ENCODE peak calls at places on chromosome 12, in six cellular contexts. L is fibroblast of lung, K is heart right ventricle, I is tibial artery, U is ovary, F is uterus. Z is an unnamed sample.

GRCh38 chr12:49562233-49562632 is 5.7 kb downstream of the MCRS1 start:
- DNase-seq in K (no peak), U (no peak), I (no peak), F (no peak), L (no peak), Z (no peak)

GRCh38 chr12:9798008-9798619 is 29.2 kb upstream of the KLRF1 start:
- DNase-seq in F (no peak), I (no peak), K (no peak), U (no peak), L (peak; percentile 61), Z (peak; percentile 44)

GRCh38 chr12:85277900-85278597 is 2.0 kb upstream of the ALX1 start:
- DNase-seq in I (no peak), K (no peak), U (no peak), F (no peak), L (no peak), Z (no peak)

GRCh38 chr12:41681898-41682297 is 462.8 kb downstream of the GXYLT1 start:
- DNase-seq in L (no peak), K (no peak), F (no peak), I (no peak), U (no peak), Z (no peak)

GRCh38 chr12:56257491-56258067 is 605 bp downstream of the ANKRD52 start:
- DNase-seq in K (no peak), U (no peak), F (no peak), L (no peak), I (no peak), Z (no peak)

GRCh38 chr12:613996-614726 is 49.1 kb downstream of the NINJ2 start:
- DNase-seq in I (no peak), U (no peak), K (peak; percentile 29), L (no peak), F (no peak), Z (no peak)

GRCh38 chr12:3554547-3555115 is 63.6 kb downstream of the PRMT8 start:
- DNase-seq in U (no peak), K (no peak), F (no peak), L (no peak), I (no peak), Z (no peak)

GRCh38 chr12:5746496-5746895 is 198.6 kb downstream of the ANO2 start:
- DNase-seq in L (no peak), U (no peak), K (no peak), I (no peak), F (no peak), Z (peak; percentile 48)

GRCh38 chr12:105935106-105935505 is 203.6 kb downstream of the NUAK1 start:
- DNase-seq in L (no peak), U (no peak), K (no peak), I (no peak), F (no peak), Z (no peak)

GRCh38 chr12:15749937-15750336 is 39.3 kb downstream of the EPS8 start:
- DNase-seq in F (no peak), K (no peak), I (no peak), L (no peak), U (no peak), Z (no peak)

GRCh38 chr12:49059385-49060232 is 985 bp downstream of the KMT2D start:
- DNase-seq in I (no peak), F (no peak), L (peak; percentile 15), K (no peak), U (peak; percentile 37), Z (no peak)

GRCh38 chr12:2682301-2683282 is 112.2 kb upstream of the FKBP4 start:
- DNase-seq in U (no peak), I (no peak), F (peak; percentile 29), K (no peak), L (peak; percentile 54), Z (no peak)

GRCh38 chr12:97182719-97183118 is 275.7 kb downstream of the NEDD1 start:
- DNase-seq in U (no peak), F (no peak), K (no peak), L (no peak), I (no peak), Z (no peak)

GRCh38 chr12:110256780-110257431 is 24.1 kb upstream of the ATP2A2 start:
- DNase-seq in U (no peak), K (peak; percentile 57), L (no peak), F (no peak), I (peak; percentile 50), Z (no peak)

GRCh38 chr12:68334136-68334535 is 2.0 kb upstream of the MDM1 start:
- DNase-seq in U (no peak), L (no peak), K (no peak), I (no peak), F (no peak), Z (no peak)

GRCh38 chr12:57234571-57235011 is 5.1 kb downstream of the SHMT2 start:
- DNase-seq in F (no peak), K (no peak), I (no peak), U (no peak), L (no peak), Z (no peak)

GRCh38 chr12:81759215-81759991 is at the start of gene PPFIA2:
- DNase-seq in L (peak; percentile 30), I (peak; percentile 24), F (peak; percentile 55), U (peak; percentile 22), K (peak; percentile 17), Z (no peak)

GRCh38 chr12:870378-870777 is 79.1 kb downstream of the RAD52 start:
- DNase-seq in L (no peak), I (no peak), K (no peak), F (no peak), U (no peak), Z (no peak)

GRCh38 chr12:107415066-107415465 is 270.5 kb upstream of the PWP1 start:
- DNase-seq in I (no peak), U (no peak), F (no peak), K (no peak), L (no peak), Z (peak; percentile 75)

DNA sequence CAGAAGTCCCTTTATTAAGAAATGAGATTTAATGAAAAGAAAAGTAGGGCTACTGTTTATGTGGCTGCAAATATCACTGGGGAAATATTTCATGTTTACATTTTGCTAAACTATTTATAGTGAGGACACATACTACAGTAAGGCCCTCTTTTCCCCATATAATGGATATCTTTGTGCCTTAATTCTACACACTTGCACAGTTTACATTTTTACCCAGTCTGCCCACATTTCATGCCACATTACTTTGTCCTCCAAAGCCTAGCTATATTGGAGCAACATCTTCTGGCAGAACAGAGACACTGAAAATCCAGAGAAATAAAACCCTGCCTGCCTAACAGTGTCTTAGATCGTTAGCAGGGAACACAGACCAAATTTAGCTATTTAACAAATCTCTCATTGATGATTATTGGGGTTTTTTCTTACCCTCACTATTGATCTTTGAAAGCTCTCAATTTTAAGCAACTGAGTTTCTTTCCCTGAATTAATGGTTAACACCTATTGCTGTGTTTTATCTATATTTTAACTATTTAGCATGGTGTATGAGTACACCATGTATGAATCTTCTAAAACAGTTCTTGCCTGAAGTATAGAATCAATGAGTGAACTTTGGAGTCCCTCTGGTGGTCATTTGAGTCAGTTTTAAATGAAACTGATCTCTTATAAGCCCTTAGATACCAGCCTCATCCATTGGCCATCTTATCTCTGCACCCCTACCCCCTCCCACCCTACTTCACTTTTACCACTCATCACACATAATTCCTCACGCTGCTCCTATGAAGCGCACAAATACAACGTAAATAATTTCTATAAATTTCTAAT is 170.2 kb downstream of the BCAT1 start:
- DNase-seq in L (peak; percentile 80), U (no peak), I (no peak), F (no peak), K (no peak), Z (no peak)
- TF ChIP-seq CTCF in L (peak; percentile 52), U (no peak), I (peak; percentile 27), F (no peak), K (no peak), Z (peak; percentile 55)

GRCh38 chr12:53986686-53987180 is 1.8 kb downstream of the HOXC10 start:
- DNase-seq in K (no peak), I (no peak), F (no peak), L (no peak), U (no peak), Z (no peak)

GRCh38 chr12:53990311-53991076 is 5.5 kb downstream of the HOXC10 start:
- DNase-seq in L (no peak), I (no peak), F (no peak), U (no peak), K (no peak), Z (no peak)

GRCh38 chr12:53987748-53988147 is 2.8 kb downstream of the HOXC10 start:
- DNase-seq in K (no peak), I (no peak), F (no peak), L (no peak), U (no peak), Z (no peak)

GRCh38 chr12:53989227-53990113 is 4.5 kb downstream of the HOXC10 start:
- DNase-seq in I (no peak), U (no peak), K (no peak), F (no peak), L (peak; percentile 61), Z (no peak)

DNA sequence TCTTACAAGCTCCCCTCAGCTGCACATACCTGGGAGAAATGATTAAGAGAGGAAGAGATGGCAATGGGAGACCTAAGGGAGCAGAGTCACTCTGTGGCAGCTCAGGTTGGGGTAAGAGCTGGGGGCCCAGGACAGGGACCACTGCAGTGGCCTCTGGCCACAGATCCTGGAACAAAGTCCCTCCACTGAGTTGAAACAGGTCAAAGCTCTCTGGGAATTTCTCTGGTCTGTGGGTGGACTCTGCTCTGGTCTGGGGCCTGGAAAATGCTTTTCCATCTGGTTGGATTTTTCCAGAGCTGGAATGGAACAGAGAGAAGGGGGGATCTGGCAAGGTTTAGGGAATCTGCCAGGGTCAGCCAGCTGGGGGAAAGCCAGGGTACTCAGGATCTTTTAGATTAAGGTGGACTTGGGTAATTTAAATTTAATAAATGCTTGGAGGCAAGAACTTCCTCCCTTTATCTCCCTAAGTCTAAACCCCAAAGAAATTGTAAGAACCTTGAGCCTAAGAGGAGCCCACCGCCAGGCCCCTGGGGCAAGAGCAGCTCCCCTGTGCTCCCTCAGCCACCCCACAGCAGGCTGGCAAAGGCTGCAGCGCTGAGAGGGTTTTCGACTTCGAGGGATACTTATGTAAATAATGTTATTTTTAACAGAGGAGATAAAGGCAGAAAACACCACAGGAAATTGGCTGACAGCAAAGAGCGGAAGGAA is 3.7 kb downstream of the HOXC10 start:
- DNase-seq in L (no peak), F (no peak), I (no peak), U (no peak), K (no peak), Z (no peak)
- H3K4me3 ChIP-seq in L (no peak overlapping the region), F (no peak overlapping the region), I (peak overlapping the region; percentile 84), U (no peak overlapping the region), K (no peak overlapping the region), Z (no peak overlapping the region)

DNA sequence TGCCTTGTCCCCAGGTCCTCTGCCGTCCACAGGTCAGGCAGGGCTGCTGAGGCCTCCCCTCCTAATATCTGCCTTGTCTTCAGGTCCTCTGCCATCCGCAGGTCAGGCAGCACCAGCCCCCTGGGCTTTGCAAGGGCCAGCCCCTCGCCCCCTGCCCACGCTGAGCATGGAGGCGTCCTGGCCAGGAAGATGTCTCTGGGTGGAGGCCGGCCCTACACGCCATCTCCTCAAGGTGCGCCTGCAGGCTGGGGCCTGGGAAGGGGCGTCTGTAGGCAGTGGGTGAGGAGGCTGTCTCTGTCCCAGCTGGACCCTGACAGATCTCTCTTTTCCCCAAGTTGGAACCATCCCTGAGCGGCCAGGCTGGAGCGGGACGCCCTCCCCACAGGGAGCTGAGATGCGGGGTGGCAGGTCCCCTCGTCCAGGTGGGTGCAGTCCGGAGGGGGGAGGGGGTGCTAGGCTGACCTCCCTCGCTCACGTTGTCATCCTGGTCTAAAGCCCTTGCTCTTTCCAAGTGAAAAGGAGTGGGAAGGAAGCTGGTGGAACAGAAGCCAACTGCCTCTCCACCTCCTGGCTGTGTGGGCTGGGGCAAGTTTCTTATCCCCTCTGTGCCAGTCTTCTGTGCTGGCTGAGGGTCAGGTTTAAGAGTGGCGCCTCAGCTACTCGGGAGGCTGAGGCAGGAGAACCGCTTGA is 13.9 kb upstream of the PUS1 start:
- DNase-seq in K (no peak), U (peak; percentile 20), L (no peak), I (no peak), F (no peak), Z (no peak)
- H3K36me3 ChIP-seq in K (peaks cover 10% of the 10 kb centered on the region), U (peaks cover 3% of the 10 kb centered on the region), L (peaks cover 14% of the 10 kb centered on the region), I (peaks cover 76% of the 10 kb centered on the region), F (no peaks in the 10 kb centered on the region), Z (peaks cover 3% of the 10 kb centered on the region)

GRCh38 chr12:83476695-83477094 is 790.0 kb downstream of the TMTC2 start:
- DNase-seq in K (no peak), U (no peak), I (no peak), F (no peak), L (no peak), Z (no peak)
- TF ChIP-seq CTCF in K (no peak), U (no peak), I (no peak), F (no peak), L (no peak), Z (no peak)

Z was measured in kidney epithelial cell.